ENCODE peak calls at places on chromosomes 1 and 21, in seven cellular contexts. One of them, this sample, is unnamed.

GRCh38 chr1:24551910-24552571 is 3.8 kb upstream of the NCMAP start:
- DNase-seq in GM06990: no peak
- DNase-seq in mesothelial cell of epicardium: no peak
- DNase-seq in fibroblast of the aortic adventitia: no peak
- DNase-seq in ovary: no peak
- DNase-seq in brain microvascular endothelial cell: peak
- DNase-seq in fibroblast of lung: peak
- DNase-seq in this sample: no peak

GRCh38 chr1:9058465-9058864 is 11.0 kb downstream of the SLC2A5 start:
- DNase-seq in GM06990: no peak
- DNase-seq in mesothelial cell of epicardium: no peak
- DNase-seq in fibroblast of the aortic adventitia: peak
- DNase-seq in ovary: no peak
- DNase-seq in brain microvascular endothelial cell: no peak
- DNase-seq in fibroblast of lung: peak
- DNase-seq in this sample: peak

GRCh38 chr1:44546403-44547053 is 127.8 kb downstream of the TMEM53 start:
- DNase-seq in GM06990: no peak
- DNase-seq in mesothelial cell of epicardium: no peak
- DNase-seq in fibroblast of the aortic adventitia: no peak
- DNase-seq in ovary: no peak
- DNase-seq in brain microvascular endothelial cell: no peak
- DNase-seq in fibroblast of lung: no peak
- DNase-seq in this sample: no peak

GRCh38 chr1:180173952-180174351 is 19.3 kb downstream of the QSOX1 start:
- DNase-seq in GM06990: no peak
- DNase-seq in mesothelial cell of epicardium: no peak
- DNase-seq in fibroblast of the aortic adventitia: peak
- DNase-seq in ovary: peak
- DNase-seq in brain microvascular endothelial cell: no peak
- DNase-seq in fibroblast of lung: peak
- DNase-seq in this sample: peak

GRCh38 chr21:25752389-25752788 is 17.6 kb downstream of the GABPA start:
- DNase-seq in GM06990: no peak
- DNase-seq in mesothelial cell of epicardium: no peak
- DNase-seq in fibroblast of the aortic adventitia: no peak
- DNase-seq in ovary: no peak
- DNase-seq in brain microvascular endothelial cell: no peak
- DNase-seq in fibroblast of lung: no peak
- DNase-seq in this sample: no peak

GRCh38 chr1:184618851-184619250 is 135.8 kb downstream of the EDEM3 start:
- DNase-seq in GM06990: no peak
- DNase-seq in mesothelial cell of epicardium: no peak
- DNase-seq in fibroblast of the aortic adventitia: no peak
- DNase-seq in ovary: no peak
- DNase-seq in brain microvascular endothelial cell: no peak
- DNase-seq in fibroblast of lung: no peak
- DNase-seq in this sample: no peak

GRCh38 chr1:1122078-1122811 is 6.4 kb upstream of the C1orf159 start:
- DNase-seq in GM06990: peak
- DNase-seq in mesothelial cell of epicardium: peak
- DNase-seq in fibroblast of the aortic adventitia: peak
- DNase-seq in ovary: peak
- DNase-seq in brain microvascular endothelial cell: peak
- DNase-seq in fibroblast of lung: peak
- DNase-seq in this sample: peak

GRCh38 chr1:3696689-3697088 is 44.4 kb downstream of the TP73 start:
- DNase-seq in GM06990: no peak
- DNase-seq in mesothelial cell of epicardium: no peak
- DNase-seq in fibroblast of the aortic adventitia: no peak
- DNase-seq in ovary: no peak
- DNase-seq in brain microvascular endothelial cell: no peak
- DNase-seq in fibroblast of lung: no peak
- DNase-seq in this sample: no peak

GRCh38 chr1:110328700-110329099 is 10.5 kb upstream of the RBM15 start:
- DNase-seq in GM06990: no peak
- DNase-seq in mesothelial cell of epicardium: no peak
- DNase-seq in fibroblast of the aortic adventitia: no peak
- DNase-seq in ovary: no peak
- DNase-seq in brain microvascular endothelial cell: no peak
- DNase-seq in fibroblast of lung: no peak
- DNase-seq in this sample: no peak

GRCh38 chr1:189206617-189207016 is 1271.0 kb downstream of the BRINP3 start:
- DNase-seq in GM06990: no peak
- DNase-seq in mesothelial cell of epicardium: no peak
- DNase-seq in fibroblast of the aortic adventitia: no peak
- DNase-seq in ovary: no peak
- DNase-seq in brain microvascular endothelial cell: no peak
- DNase-seq in fibroblast of lung: peak
- DNase-seq in this sample: no peak

GRCh38 chr1:55695151-55695550 is 480.0 kb upstream of the USP24 start:
- DNase-seq in GM06990: no peak
- DNase-seq in mesothelial cell of epicardium: no peak
- DNase-seq in fibroblast of the aortic adventitia: no peak
- DNase-seq in ovary: no peak
- DNase-seq in brain microvascular endothelial cell: no peak
- DNase-seq in fibroblast of lung: no peak
- DNase-seq in this sample: no peak

GRCh38 chr1:25766721-25767436 is 33.1 kb upstream of the SELENON start:
- DNase-seq in GM06990: no peak
- DNase-seq in mesothelial cell of epicardium: no peak
- DNase-seq in fibroblast of the aortic adventitia: no peak
- DNase-seq in ovary: no peak
- DNase-seq in brain microvascular endothelial cell: no peak
- DNase-seq in fibroblast of lung: no peak
- DNase-seq in this sample: peak

GRCh38 chr1:70221241-70222077 is at the start of gene SRSF11:
- DNase-seq in GM06990: peak
- DNase-seq in mesothelial cell of epicardium: peak
- DNase-seq in fibroblast of the aortic adventitia: peak
- DNase-seq in ovary: peak
- DNase-seq in brain microvascular endothelial cell: peak
- DNase-seq in fibroblast of lung: peak
- DNase-seq in this sample: peak

GRCh38 chr1:233354983-233355382 is 27.5 kb downstream of the MAP3K21 start:
- DNase-seq in GM06990: no peak
- DNase-seq in mesothelial cell of epicardium: no peak
- DNase-seq in fibroblast of the aortic adventitia: no peak
- DNase-seq in ovary: no peak
- DNase-seq in brain microvascular endothelial cell: no peak
- DNase-seq in fibroblast of lung: no peak
- DNase-seq in this sample: no peak

GRCh38 chr1:112849967-112850641 is 105.9 kb downstream of the SLC16A1 start:
- DNase-seq in GM06990: no peak
- DNase-seq in mesothelial cell of epicardium: no peak
- DNase-seq in fibroblast of the aortic adventitia: no peak
- DNase-seq in ovary: no peak
- DNase-seq in brain microvascular endothelial cell: no peak
- DNase-seq in fibroblast of lung: no peak
- DNase-seq in this sample: no peak

GRCh38 chr1:107820797-107821196 is 144.2 kb downstream of the VAV3 start:
- DNase-seq in GM06990: no peak
- DNase-seq in mesothelial cell of epicardium: no peak
- DNase-seq in fibroblast of the aortic adventitia: no peak
- DNase-seq in ovary: no peak
- DNase-seq in brain microvascular endothelial cell: peak
- DNase-seq in fibroblast of lung: no peak
- DNase-seq in this sample: no peak

DNA sequence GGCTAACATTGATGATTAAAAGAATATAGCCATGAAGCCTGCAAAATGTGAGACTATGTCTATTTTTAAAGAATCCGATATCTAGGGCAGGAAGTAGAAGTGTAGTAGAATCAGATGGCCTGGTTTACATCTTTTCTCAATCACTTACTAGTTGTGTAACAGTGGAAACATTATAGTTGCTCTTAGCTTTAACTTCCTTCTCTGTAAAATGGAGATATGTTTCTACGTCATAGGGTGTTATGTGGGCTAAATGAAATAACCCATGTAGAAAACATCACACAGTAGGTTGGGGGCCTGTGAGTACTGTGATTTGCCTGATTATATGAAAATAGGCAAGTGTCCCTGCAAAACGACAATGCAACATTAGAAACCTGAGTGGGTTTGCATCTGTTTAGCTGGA is 4.4 kb upstream of the IGFN1 start:
- DNase-seq in GM06990: no peak
- DNase-seq in mesothelial cell of epicardium: no peak
- DNase-seq in fibroblast of the aortic adventitia: no peak
- DNase-seq in ovary: no peak
- DNase-seq in brain microvascular endothelial cell: no peak
- DNase-seq in fibroblast of lung: no peak
- DNase-seq in this sample: no peak
- TF ChIP-seq CTCF in GM06990: no peak
- TF ChIP-seq CTCF in mesothelial cell of epicardium: no peak
- TF ChIP-seq CTCF in fibroblast of the aortic adventitia: no peak
- TF ChIP-seq CTCF in ovary: no peak
- TF ChIP-seq CTCF in brain microvascular endothelial cell: no peak
- TF ChIP-seq CTCF in fibroblast of lung: no peak
- TF ChIP-seq CTCF in this sample: no peak

GRCh38 chr1:6002714-6003501 is 10.7 kb upstream of the NPHP4 start:
- DNase-seq in GM06990: no peak
- DNase-seq in mesothelial cell of epicardium: no peak
- DNase-seq in fibroblast of the aortic adventitia: no peak
- DNase-seq in ovary: peak
- DNase-seq in brain microvascular endothelial cell: no peak
- DNase-seq in fibroblast of lung: no peak
- DNase-seq in this sample: no peak

GRCh38 chr1:5999711-6000443 is 7.7 kb upstream of the NPHP4 start:
- DNase-seq in GM06990: no peak
- DNase-seq in mesothelial cell of epicardium: no peak
- DNase-seq in fibroblast of the aortic adventitia: no peak
- DNase-seq in ovary: peak
- DNase-seq in brain microvascular endothelial cell: no peak
- DNase-seq in fibroblast of lung: no peak
- DNase-seq in this sample: no peak

GRCh38 chr1:6003568-6004411 is 11.6 kb upstream of the NPHP4 start:
- DNase-seq in GM06990: no peak
- DNase-seq in mesothelial cell of epicardium: no peak
- DNase-seq in fibroblast of the aortic adventitia: no peak
- DNase-seq in ovary: peak
- DNase-seq in brain microvascular endothelial cell: no peak
- DNase-seq in fibroblast of lung: no peak
- DNase-seq in this sample: peak

GRCh38 chr1:6000444-6001288 is 8.4 kb upstream of the NPHP4 start:
- DNase-seq in GM06990: no peak
- DNase-seq in mesothelial cell of epicardium: no peak
- DNase-seq in fibroblast of the aortic adventitia: no peak
- DNase-seq in ovary: peak
- DNase-seq in brain microvascular endothelial cell: no peak
- DNase-seq in fibroblast of lung: no peak
- DNase-seq in this sample: no peak

GRCh38 chr1:6001992-6002576 is 9.9 kb upstream of the NPHP4 start:
- DNase-seq in GM06990: no peak
- DNase-seq in mesothelial cell of epicardium: no peak
- DNase-seq in fibroblast of the aortic adventitia: no peak
- DNase-seq in ovary: peak
- DNase-seq in brain microvascular endothelial cell: no peak
- DNase-seq in fibroblast of lung: no peak
- DNase-seq in this sample: peak
- TF ChIP-seq CTCF in GM06990: no peak
- TF ChIP-seq CTCF in mesothelial cell of epicardium: no peak
- TF ChIP-seq CTCF in fibroblast of the aortic adventitia: no peak
- TF ChIP-seq CTCF in ovary: no peak
- TF ChIP-seq CTCF in brain microvascular endothelial cell: no peak
- TF ChIP-seq CTCF in fibroblast of lung: no peak
- TF ChIP-seq CTCF in this sample: no peak

GRCh38 chr21:22120616-22121266 is 1122.5 kb downstream of the NCAM2 start:
- DNase-seq in GM06990: no peak
- DNase-seq in mesothelial cell of epicardium: no peak
- DNase-seq in fibroblast of the aortic adventitia: peak
- DNase-seq in ovary: no peak
- DNase-seq in brain microvascular endothelial cell: no peak
- DNase-seq in fibroblast of lung: peak
- DNase-seq in this sample: no peak
- TF ChIP-seq CTCF in GM06990: no peak
- TF ChIP-seq CTCF in mesothelial cell of epicardium: peak
- TF ChIP-seq CTCF in fibroblast of the aortic adventitia: no peak
- TF ChIP-seq CTCF in ovary: no peak
- TF ChIP-seq CTCF in brain microvascular endothelial cell: peak
- TF ChIP-seq CTCF in fibroblast of lung: no peak
- TF ChIP-seq CTCF in this sample: no peak

DNA sequence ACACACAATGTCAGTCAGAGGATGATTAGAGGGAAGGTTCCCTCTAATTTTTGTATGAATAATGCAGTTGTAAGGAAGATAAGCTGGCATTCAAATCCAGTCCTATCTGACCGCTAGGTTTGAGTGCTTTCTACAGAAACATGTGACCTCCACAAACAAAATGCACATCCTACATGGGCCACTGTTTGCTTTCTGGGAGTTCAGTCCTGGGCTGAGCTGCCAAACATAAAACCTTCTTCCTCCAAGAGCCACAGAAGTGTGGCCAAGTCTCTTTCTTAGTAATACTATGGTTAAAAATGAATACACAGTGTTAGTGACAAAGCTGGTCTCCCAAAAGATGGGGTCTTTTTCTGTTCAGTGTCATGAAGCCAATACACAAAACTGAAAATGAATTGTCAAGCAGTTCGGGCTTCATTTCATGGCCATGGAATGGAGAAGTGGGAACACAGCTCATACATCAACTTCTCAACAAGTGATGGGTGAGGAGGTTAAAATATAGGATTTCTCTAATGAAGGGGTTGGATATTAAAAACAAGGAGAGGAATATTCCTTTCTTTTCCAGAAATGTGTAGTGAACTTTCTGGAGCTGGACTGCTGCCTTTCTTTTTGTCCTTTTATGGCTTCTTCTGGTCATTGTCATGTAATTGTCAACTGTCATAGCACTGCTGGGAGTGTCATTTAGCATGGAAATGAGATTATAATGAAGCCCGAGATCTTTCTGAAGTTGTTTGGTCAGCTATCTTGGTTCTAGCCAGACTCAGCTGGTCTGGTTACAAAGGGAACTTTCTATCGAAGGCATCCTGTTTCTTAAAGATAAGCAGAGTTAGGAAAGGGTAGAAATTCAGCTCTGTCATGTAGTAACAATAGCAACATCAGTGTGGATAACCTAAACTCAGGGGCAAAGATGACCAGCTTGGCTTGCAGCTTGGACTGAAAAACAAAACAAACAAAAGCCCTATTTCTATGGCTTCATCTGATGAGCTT is 135.1 kb downstream of the CHD1L start:
- DNase-seq in GM06990: no peak
- DNase-seq in mesothelial cell of epicardium: no peak
- DNase-seq in fibroblast of the aortic adventitia: no peak
- DNase-seq in ovary: no peak
- DNase-seq in brain microvascular endothelial cell: no peak
- DNase-seq in fibroblast of lung: no peak
- DNase-seq in this sample: no peak
- TF ChIP-seq CTCF in GM06990: no peak
- TF ChIP-seq CTCF in mesothelial cell of epicardium: no peak
- TF ChIP-seq CTCF in fibroblast of the aortic adventitia: no peak
- TF ChIP-seq CTCF in ovary: no peak
- TF ChIP-seq CTCF in brain microvascular endothelial cell: no peak
- TF ChIP-seq CTCF in fibroblast of lung: no peak
- TF ChIP-seq CTCF in this sample: no peak

DNA sequence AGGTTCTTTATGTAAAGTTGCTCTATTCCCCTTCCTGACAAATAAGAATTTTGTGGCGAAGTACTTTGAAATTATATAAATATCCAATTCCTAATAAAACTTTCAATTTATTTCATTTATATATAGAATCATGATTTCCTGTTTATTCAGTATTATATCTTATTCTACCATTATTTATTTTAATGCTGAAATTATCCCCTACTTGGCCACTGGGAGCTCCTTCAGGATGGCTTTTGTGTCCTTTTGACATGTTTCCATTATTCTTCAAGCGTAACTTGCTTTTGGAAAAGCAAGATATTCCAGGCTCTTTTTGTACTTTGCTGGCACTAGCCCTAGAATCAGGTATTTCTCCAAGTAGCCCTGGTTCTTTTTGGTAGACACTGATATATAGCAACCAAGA is 67.2 kb upstream of the CACYBP start:
- DNase-seq in GM06990: no peak
- DNase-seq in mesothelial cell of epicardium: no peak
- DNase-seq in fibroblast of the aortic adventitia: no peak
- DNase-seq in ovary: no peak
- DNase-seq in brain microvascular endothelial cell: no peak
- DNase-seq in fibroblast of lung: no peak
- DNase-seq in this sample: no peak
- TF ChIP-seq CTCF in GM06990: no peak
- TF ChIP-seq CTCF in mesothelial cell of epicardium: peak
- TF ChIP-seq CTCF in fibroblast of the aortic adventitia: peak
- TF ChIP-seq CTCF in ovary: no peak
- TF ChIP-seq CTCF in brain microvascular endothelial cell: peak
- TF ChIP-seq CTCF in fibroblast of lung: no peak
- TF ChIP-seq CTCF in this sample: no peak